ENCODE peak calls at places on chromosomes 12 and 14, in nine cellular contexts. One of them, this sample, is unnamed.
A peak's percentile ranks its signal among the peaks of the same experiment; 100 is the strongest.

GRCh38 chr14:36070056-36071043 is 106.2 kb downstream of the PTCSC3 start:
- DNase-seq in NB4: peak; percentile 63
- DNase-seq in AG10803: peak; percentile 71
- DNase-seq in sigmoid colon: no peak
- DNase-seq in RWPE2: peak; percentile 84
- DNase-seq in tibial nerve: peak; percentile 20
- DNase-seq in fibroblast of pulmonary artery: peak; percentile 65
- DNase-seq in thoracic aorta: no peak
- DNase-seq in heart left ventricle: no peak
- DNase-seq in this sample: peak; percentile 86

GRCh38 chr14:104287301-104288009 is 149.1 kb downstream of the KIF26A start:
- DNase-seq in heart left ventricle: no peak
- DNase-seq in fibroblast of pulmonary artery: no peak
- DNase-seq in sigmoid colon: peak; percentile 50
- DNase-seq in thoracic aorta: no peak
- DNase-seq in AG10803: no peak
- DNase-seq in tibial nerve: no peak
- DNase-seq in NB4: no peak
- DNase-seq in RWPE2: peak; percentile 55
- DNase-seq in this sample: no peak

GRCh38 chr12:53468286-53468685 is 16.4 kb downstream of the PCBP2 start:
- DNase-seq in AG10803: no peak
- DNase-seq in RWPE2: no peak
- DNase-seq in thoracic aorta: no peak
- DNase-seq in NB4: no peak
- DNase-seq in fibroblast of pulmonary artery: no peak
- DNase-seq in sigmoid colon: no peak
- DNase-seq in tibial nerve: no peak
- DNase-seq in heart left ventricle: no peak
- DNase-seq in this sample: no peak

GRCh38 chr14:94367896-94368590 is 20.4 kb downstream of the SERPINA1 start:
- DNase-seq in thoracic aorta: no peak
- DNase-seq in fibroblast of pulmonary artery: no peak
- DNase-seq in heart left ventricle: no peak
- DNase-seq in NB4: no peak
- DNase-seq in AG10803: no peak
- DNase-seq in RWPE2: peak; percentile 41
- DNase-seq in tibial nerve: no peak
- DNase-seq in sigmoid colon: peak; percentile 57
- DNase-seq in this sample: no peak

GRCh38 chr14:58455593-58456265 is 28.2 kb downstream of the KIAA0586 start:
- DNase-seq in heart left ventricle: no peak
- DNase-seq in AG10803: no peak
- DNase-seq in thoracic aorta: no peak
- DNase-seq in NB4: no peak
- DNase-seq in RWPE2: no peak
- DNase-seq in tibial nerve: no peak
- DNase-seq in sigmoid colon: no peak
- DNase-seq in fibroblast of pulmonary artery: no peak
- DNase-seq in this sample: peak; percentile 90

GRCh38 chr14:71665781-71666180 is 266.4 kb upstream of the RGS6 start:
- DNase-seq in fibroblast of pulmonary artery: no peak
- DNase-seq in AG10803: no peak
- DNase-seq in thoracic aorta: no peak
- DNase-seq in tibial nerve: no peak
- DNase-seq in NB4: no peak
- DNase-seq in sigmoid colon: no peak
- DNase-seq in heart left ventricle: no peak
- DNase-seq in RWPE2: no peak
- DNase-seq in this sample: no peak

GRCh38 chr14:75454963-75455546 is 27.2 kb downstream of the JDP2 start:
- DNase-seq in AG10803: peak; percentile 82
- DNase-seq in fibroblast of pulmonary artery: peak; percentile 78
- DNase-seq in RWPE2: no peak
- DNase-seq in NB4: peak; percentile 77
- DNase-seq in tibial nerve: peak; percentile 73
- DNase-seq in thoracic aorta: no peak
- DNase-seq in sigmoid colon: peak; percentile 89
- DNase-seq in heart left ventricle: peak; percentile 65
- DNase-seq in this sample: peak; percentile 45

GRCh38 chr12:127145929-127146789 is 1120.8 kb upstream of the TMEM132C start:
- DNase-seq in tibial nerve: peak; percentile 21
- DNase-seq in heart left ventricle: peak; percentile 72
- DNase-seq in thoracic aorta: no peak
- DNase-seq in fibroblast of pulmonary artery: peak; percentile 68
- DNase-seq in RWPE2: no peak
- DNase-seq in sigmoid colon: peak; percentile 83
- DNase-seq in NB4: no peak
- DNase-seq in AG10803: peak; percentile 63
- DNase-seq in this sample: peak; percentile 64

GRCh38 chr12:105445261-105446015 is 114.9 kb downstream of the C12orf75 start:
- DNase-seq in AG10803: peak; percentile 77
- DNase-seq in thoracic aorta: no peak
- DNase-seq in NB4: no peak
- DNase-seq in RWPE2: no peak
- DNase-seq in fibroblast of pulmonary artery: peak; percentile 85
- DNase-seq in tibial nerve: no peak
- DNase-seq in sigmoid colon: no peak
- DNase-seq in heart left ventricle: no peak
- DNase-seq in this sample: peak; percentile 63

GRCh38 chr12:6341439-6342139 is at the start of gene TNFRSF1A:
- DNase-seq in sigmoid colon: peak; percentile 93
- DNase-seq in thoracic aorta: no peak
- DNase-seq in AG10803: peak; percentile 83
- DNase-seq in fibroblast of pulmonary artery: peak; percentile 92
- DNase-seq in heart left ventricle: peak; percentile 82
- DNase-seq in tibial nerve: peak; percentile 78
- DNase-seq in RWPE2: peak; percentile 75
- DNase-seq in NB4: peak; percentile 94
- DNase-seq in this sample: peak; percentile 83

GRCh38 chr12:124980098-124980892 is 8.6 kb downstream of the DHX37 start:
- DNase-seq in fibroblast of pulmonary artery: no peak
- DNase-seq in AG10803: no peak
- DNase-seq in sigmoid colon: no peak
- DNase-seq in thoracic aorta: no peak
- DNase-seq in NB4: no peak
- DNase-seq in RWPE2: no peak
- DNase-seq in tibial nerve: no peak
- DNase-seq in heart left ventricle: no peak
- DNase-seq in this sample: no peak

GRCh38 chr12:53179694-53180269 is 740 bp upstream of the ZNF740 start:
- DNase-seq in sigmoid colon: no peak
- DNase-seq in NB4: no peak
- DNase-seq in AG10803: no peak
- DNase-seq in RWPE2: no peak
- DNase-seq in thoracic aorta: no peak
- DNase-seq in fibroblast of pulmonary artery: no peak
- DNase-seq in tibial nerve: no peak
- DNase-seq in heart left ventricle: no peak
- DNase-seq in this sample: no peak

GRCh38 chr14:51619551-51619950 is 32.2 kb upstream of the FRMD6 start:
- DNase-seq in sigmoid colon: no peak
- DNase-seq in fibroblast of pulmonary artery: no peak
- DNase-seq in AG10803: no peak
- DNase-seq in thoracic aorta: no peak
- DNase-seq in NB4: no peak
- DNase-seq in heart left ventricle: no peak
- DNase-seq in tibial nerve: no peak
- DNase-seq in RWPE2: no peak
- DNase-seq in this sample: no peak

GRCh38 chr14:76947078-76947837 is 81.2 kb downstream of the IRF2BPL start:
- DNase-seq in sigmoid colon: peak; percentile 95
- DNase-seq in fibroblast of pulmonary artery: peak; percentile 95
- DNase-seq in tibial nerve: peak; percentile 60
- DNase-seq in AG10803: peak; percentile 82
- DNase-seq in NB4: peak; percentile 88
- DNase-seq in thoracic aorta: peak; percentile 59
- DNase-seq in RWPE2: peak; percentile 95
- DNase-seq in heart left ventricle: peak; percentile 91
- DNase-seq in this sample: peak; percentile 82

GRCh38 chr12:126481688-126482087 is 1416.5 kb downstream of the AACS start:
- DNase-seq in heart left ventricle: no peak
- DNase-seq in sigmoid colon: no peak
- DNase-seq in tibial nerve: no peak
- DNase-seq in thoracic aorta: no peak
- DNase-seq in fibroblast of pulmonary artery: no peak
- DNase-seq in RWPE2: no peak
- DNase-seq in AG10803: no peak
- DNase-seq in NB4: no peak
- DNase-seq in this sample: no peak

GRCh38 chr12:88418856-88419497 is 161.3 kb downstream of the KITLG start:
- DNase-seq in NB4: no peak
- DNase-seq in tibial nerve: no peak
- DNase-seq in AG10803: peak; percentile 82
- DNase-seq in heart left ventricle: no peak
- DNase-seq in thoracic aorta: no peak
- DNase-seq in fibroblast of pulmonary artery: peak; percentile 68
- DNase-seq in RWPE2: no peak
- DNase-seq in sigmoid colon: no peak
- DNase-seq in this sample: peak; percentile 33

GRCh38 chr12:101854747-101855146 is 22.6 kb upstream of the DRAM1 start:
- DNase-seq in NB4: peak; percentile 84
- DNase-seq in RWPE2: no peak
- DNase-seq in tibial nerve: no peak
- DNase-seq in fibroblast of pulmonary artery: no peak
- DNase-seq in thoracic aorta: no peak
- DNase-seq in sigmoid colon: no peak
- DNase-seq in AG10803: no peak
- DNase-seq in heart left ventricle: no peak
- DNase-seq in this sample: no peak

GRCh38 chr12:16473610-16474326 is 126.3 kb downstream of the MGST1 start:
- DNase-seq in tibial nerve: no peak
- DNase-seq in AG10803: peak; percentile 66
- DNase-seq in fibroblast of pulmonary artery: peak; percentile 75
- DNase-seq in RWPE2: no peak
- DNase-seq in sigmoid colon: no peak
- DNase-seq in heart left ventricle: no peak
- DNase-seq in NB4: no peak
- DNase-seq in thoracic aorta: no peak
- DNase-seq in this sample: peak; percentile 76

GRCh38 chr12:55729592-55730446 is 1.0 kb upstream of the CD63 start:
- DNase-seq in sigmoid colon: peak; percentile 97
- DNase-seq in tibial nerve: peak; percentile 93
- DNase-seq in AG10803: peak; percentile 89
- DNase-seq in thoracic aorta: peak; percentile 83
- DNase-seq in RWPE2: peak; percentile 94
- DNase-seq in heart left ventricle: peak; percentile 92
- DNase-seq in fibroblast of pulmonary artery: peak; percentile 96
- DNase-seq in NB4: peak; percentile 95
- DNase-seq in this sample: peak; percentile 95
- TF ChIP-seq CTCF in sigmoid colon: no peak
- TF ChIP-seq CTCF in tibial nerve: no peak
- TF ChIP-seq CTCF in AG10803: peak; percentile 25
- TF ChIP-seq CTCF in thoracic aorta: no peak
- TF ChIP-seq CTCF in RWPE2: peak; percentile 25
- TF ChIP-seq CTCF in heart left ventricle: no peak
- TF ChIP-seq CTCF in fibroblast of pulmonary artery: no peak
- TF ChIP-seq CTCF in NB4: peak; percentile 42
- TF ChIP-seq CTCF in this sample: no peak

DNA sequence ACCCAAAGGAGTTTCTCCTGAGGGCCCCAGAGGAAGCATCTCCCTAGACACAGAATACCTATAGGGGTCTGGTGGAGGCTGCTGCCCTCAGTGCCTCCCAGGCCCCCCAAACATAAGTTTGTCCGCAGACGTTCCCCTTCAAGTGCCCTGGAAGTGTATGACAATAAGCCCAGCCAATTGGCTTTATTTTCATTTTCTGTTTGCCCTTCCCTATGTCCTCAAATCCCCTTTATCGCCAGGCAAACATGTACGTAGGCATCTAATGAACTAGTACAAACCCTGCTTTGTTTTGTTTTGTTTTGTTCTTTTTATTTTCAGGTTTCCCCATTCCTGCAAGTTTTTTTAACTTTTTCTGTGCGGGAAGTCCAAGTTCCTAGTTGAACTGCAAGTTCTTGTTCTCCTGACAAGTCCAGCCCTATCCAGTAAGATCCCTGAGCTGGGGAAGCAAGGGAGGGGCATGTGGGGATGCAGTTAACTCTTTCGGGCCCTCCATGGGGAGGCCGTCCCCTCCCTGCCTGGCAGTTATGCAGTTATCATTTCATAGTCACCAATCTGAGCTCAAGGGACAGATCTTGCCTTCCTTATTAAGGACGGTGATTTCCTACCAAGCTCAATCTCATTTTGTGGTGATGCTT is 141.9 kb downstream of the KCNA5 start:
- DNase-seq in fibroblast of pulmonary artery: no peak
- DNase-seq in heart left ventricle: no peak
- DNase-seq in RWPE2: no peak
- DNase-seq in thoracic aorta: no peak
- DNase-seq in NB4: no peak
- DNase-seq in tibial nerve: no peak
- DNase-seq in sigmoid colon: no peak
- DNase-seq in AG10803: no peak
- DNase-seq in this sample: no peak
- H3K4me3 ChIP-seq in fibroblast of pulmonary artery: no peak overlapping the region
- H3K4me3 ChIP-seq in heart left ventricle: peak overlapping the region; percentile 26
- H3K4me3 ChIP-seq in RWPE2: no peak overlapping the region
- H3K4me3 ChIP-seq in thoracic aorta: peak overlapping the region; percentile 68
- H3K4me3 ChIP-seq in NB4: no peak overlapping the region
- H3K4me3 ChIP-seq in tibial nerve: peak overlapping the region; percentile 19
- H3K4me3 ChIP-seq in sigmoid colon: peak overlapping the region; percentile 15
- H3K4me3 ChIP-seq in AG10803: peak overlapping the region; percentile 26
- H3K4me3 ChIP-seq in this sample: no peak overlapping the region

DNA sequence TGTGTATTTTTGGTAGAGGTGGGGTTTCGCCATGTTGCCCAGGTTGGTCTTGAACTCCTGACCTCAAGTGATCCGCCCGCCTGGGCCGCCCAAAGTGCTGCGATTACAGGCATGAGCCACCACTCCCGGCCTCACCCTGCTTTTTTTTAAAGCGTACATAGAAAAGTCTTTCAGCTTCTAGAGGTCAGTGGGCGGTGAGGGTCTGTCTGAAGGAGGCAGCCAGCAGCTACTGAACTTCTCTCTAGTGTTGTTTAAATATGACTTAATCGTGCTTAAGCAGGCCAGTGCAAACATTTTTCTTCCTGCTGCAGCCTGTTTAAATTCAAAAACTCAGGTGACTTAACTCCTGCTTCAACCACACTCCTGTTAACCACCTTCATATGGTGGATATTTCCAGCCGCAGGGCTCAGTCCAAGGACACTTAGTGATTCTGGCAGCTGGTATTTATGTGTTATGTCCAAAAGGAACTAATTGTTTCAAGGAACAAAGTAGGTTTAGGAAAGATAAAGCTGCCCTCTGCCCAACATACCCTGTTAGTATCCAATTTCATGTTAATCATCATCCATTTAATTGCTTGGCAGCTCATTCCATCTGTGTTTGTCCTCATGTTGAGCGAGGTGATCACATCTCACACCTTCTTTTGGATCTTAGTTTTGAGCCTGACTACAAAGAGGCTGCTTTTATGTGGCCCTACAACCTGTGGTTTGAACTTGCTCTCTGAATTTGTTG is 2.0 kb downstream of the PRKAB1 start:
- DNase-seq in tibial nerve: no peak
- DNase-seq in fibroblast of pulmonary artery: no peak
- DNase-seq in AG10803: no peak
- DNase-seq in heart left ventricle: no peak
- DNase-seq in NB4: no peak
- DNase-seq in sigmoid colon: no peak
- DNase-seq in RWPE2: no peak
- DNase-seq in thoracic aorta: no peak
- DNase-seq in this sample: peak; percentile 81
- TF ChIP-seq CTCF in tibial nerve: no peak
- TF ChIP-seq CTCF in fibroblast of pulmonary artery: no peak
- TF ChIP-seq CTCF in AG10803: no peak
- TF ChIP-seq CTCF in heart left ventricle: no peak
- TF ChIP-seq CTCF in NB4: no peak
- TF ChIP-seq CTCF in sigmoid colon: no peak
- TF ChIP-seq CTCF in RWPE2: no peak
- TF ChIP-seq CTCF in thoracic aorta: no peak
- TF ChIP-seq CTCF in this sample: no peak

GRCh38 chr12:30902001-30902400 is 24.5 kb upstream of the TSPAN11 start:
- DNase-seq in fibroblast of pulmonary artery: no peak
- DNase-seq in tibial nerve: no peak
- DNase-seq in heart left ventricle: no peak
- DNase-seq in RWPE2: no peak
- DNase-seq in thoracic aorta: no peak
- DNase-seq in AG10803: peak; percentile 54
- DNase-seq in NB4: no peak
- DNase-seq in sigmoid colon: no peak
- DNase-seq in this sample: no peak
- H3K4me3 ChIP-seq in fibroblast of pulmonary artery: no peak overlapping the region
- H3K4me3 ChIP-seq in tibial nerve: no peak overlapping the region
- H3K4me3 ChIP-seq in heart left ventricle: no peak overlapping the region
- H3K4me3 ChIP-seq in RWPE2: no peak overlapping the region
- H3K4me3 ChIP-seq in thoracic aorta: no peak overlapping the region
- H3K4me3 ChIP-seq in AG10803: no peak overlapping the region
- H3K4me3 ChIP-seq in NB4: no peak overlapping the region
- H3K4me3 ChIP-seq in sigmoid colon: no peak overlapping the region
- H3K4me3 ChIP-seq in this sample: no peak overlapping the region